ENCODE peak calls at places on chromosomes 6 and 20, in four cellular contexts. B is heart right ventricle; C is stimulated activated effector memory CD8-positive, alpha-beta T cell treated with anti-CD3 and anti-CD28 coated beads, Interleukin-12 subunit alpha, Interleukin-12 subunit beta, amount 100 ng/mL, for 72 hours; A is activated CD8-positive, alpha-beta T cell treated with anti-CD3 and anti-CD28 coated beads for 36 hours. J is an unnamed sample.
A peak's percentile ranks its signal among the peaks of the same experiment; 100 is the strongest.

GRCh38 chr6:20135677-20136268 is 76.5 kb downstream of the MBOAT1 start:
- ATAC-seq in B (peak; percentile 24), C (no peak), A (no peak), J (no peak)

GRCh38 chr20:45963059-45964011 is 8.7 kb downstream of the ZNF335 start:
- ATAC-seq in B (no peak), C (peak; percentile 48), A (peak; percentile 58), J (peak; percentile 12)

GRCh38 chr20:40197744-40198143 is 491.3 kb downstream of the MAFB start:
- ATAC-seq in B (peak; percentile 74), C (no peak), A (no peak), J (no peak)

GRCh38 chr6:8337147-8337546 is 98.2 kb downstream of the SLC35B3 start:
- ATAC-seq in B (no peak), C (no peak), A (no peak), J (no peak)

GRCh38 chr6:155955038-155955437 is 499.4 kb upstream of the NOX3 start:
- ATAC-seq in B (no peak), C (no peak), A (no peak), J (no peak)

GRCh38 chr6:154532426-154532825 is 21.9 kb upstream of the CNKSR3 start:
- ATAC-seq in B (no peak), C (no peak), A (no peak), J (no peak)

GRCh38 chr6:119545245-119545644 is 195.7 kb upstream of the MAN1A1 start:
- ATAC-seq in B (no peak), C (no peak), A (no peak), J (no peak)

GRCh38 chr6:137175157-137175889 is 1.9 kb upstream of the IL22RA2 start:
- ATAC-seq in B (peak; percentile 88), C (no peak), A (no peak), J (no peak)

GRCh38 chr6:78836610-78837009 is 30.7 kb upstream of the IRAK1BP1 start:
- ATAC-seq in B (no peak), C (no peak), A (no peak), J (no peak)

GRCh38 chr6:154448448-154449096 is 61.9 kb downstream of the CNKSR3 start:
- ATAC-seq in B (peak; percentile 89), C (no peak), A (no peak), J (no peak)

GRCh38 chr20:45592574-45593189 is 13.6 kb upstream of the WFDC8 start:
- ATAC-seq in B (no peak), C (peak; percentile 67), A (peak; percentile 65), J (peak; percentile 56)

GRCh38 chr20:25254986-25255680 is 7.2 kb downstream of the PYGB start:
- ATAC-seq in B (peak; percentile 95), C (no peak), A (no peak), J (no peak)

GRCh38 chr6:114619621-114620020 is 276.8 kb upstream of the HS3ST5 start:
- ATAC-seq in B (no peak), C (no peak), A (no peak), J (no peak)

GRCh38 chr6:13112921-13113320 is 215.4 kb downstream of the TBC1D7 start:
- ATAC-seq in B (no peak), C (no peak), A (no peak), J (no peak)

GRCh38 chr6:56714982-56715456 is 72.3 kb upstream of the DST start:
- ATAC-seq in B (no peak), C (no peak), A (no peak), J (no peak)

GRCh38 chr6:84093405-84094049 is 60.0 kb downstream of the MRAP2 start:
- ATAC-seq in B (no peak), C (no peak), A (no peak), J (no peak)

GRCh38 chr6:37369321-37370196 is 15.8 kb downstream of the RNF8 start:
- ATAC-seq in B (peak; percentile 46), C (no peak), A (no peak), J (peak; percentile 47)

GRCh38 chr6:9025223-9025622 is 589.9 kb upstream of the SLC35B3 start:
- ATAC-seq in B (no peak), C (no peak), A (no peak), J (no peak)

J was measured in activated T-helper 17 cell treated with anti-CD3 and anti-CD28 coated beads, Interleukin-2, amount 50 U/mL, for 72 hours.